ENCODE peak calls at places on chromosomes 13 and 19, in six cellular contexts. K is lower leg skin, S is AG09309, Q is HFF-Myc, I is uterus, U is PC-3. D is an unnamed sample.

GRCh38 chr19:18419699-18420460 is 682 bp downstream of the SSBP4 start:
- DNase-seq in K (no peak), S (no peak), Q (no peak), I (peak), U (peak), D (no peak)

GRCh38 chr13:111361046-111361872 is 40.8 kb downstream of the TEX29 start:
- DNase-seq in K (peak), S (no peak), Q (no peak), I (no peak), U (no peak), D (no peak)

GRCh38 chr19:17796013-17796837 is 1.3 kb downstream of the B3GNT3 start:
- DNase-seq in K (no peak), S (no peak), Q (no peak), I (no peak), U (peak), D (no peak)

GRCh38 chr19:13401388-13401787 is 104.9 kb downstream of the CACNA1A start:
- DNase-seq in K (no peak), S (no peak), Q (peak), I (no peak), U (peak), D (peak)

GRCh38 chr19:36528921-36529518 is 949 bp upstream of the ZNF260 start:
- DNase-seq in K (no peak), S (no peak), Q (no peak), I (no peak), U (no peak), D (no peak)

GRCh38 chr13:36870050-36870692 is 49.9 kb downstream of the SMAD9 start:
- DNase-seq in K (no peak), S (no peak), Q (no peak), I (no peak), U (peak), D (no peak)

GRCh38 chr19:5971714-5972354 is 6.1 kb downstream of the RANBP3 start:
- DNase-seq in K (no peak), S (no peak), Q (no peak), I (no peak), U (no peak), D (no peak)

GRCh38 chr13:39105110-39105509 is 66.9 kb downstream of the NHLRC3 start:
- DNase-seq in K (no peak), S (no peak), Q (no peak), I (no peak), U (no peak), D (peak)

GRCh38 chr13:57970404-57970803 is 338.9 kb downstream of the PCDH17 start:
- DNase-seq in K (no peak), S (no peak), Q (no peak), I (no peak), U (no peak), D (no peak)

GRCh38 chr13:110185696-110186095 is 121.3 kb downstream of the COL4A1 start:
- DNase-seq in K (no peak), S (peak), Q (no peak), I (no peak), U (no peak), D (peak)

GRCh38 chr13:59587971-59588716 is 575.6 kb downstream of the DIAPH3 start:
- DNase-seq in K (no peak), S (no peak), Q (no peak), I (no peak), U (no peak), D (no peak)

GRCh38 chr19:49631279-49631588 is 8.7 kb downstream of the RRAS start:
- DNase-seq in K (no peak), S (no peak), Q (no peak), I (no peak), U (no peak), D (no peak)

GRCh38 chr13:40772765-40773473 is 1.9 kb upstream of the MRPS31 start:
- DNase-seq in K (no peak), S (no peak), Q (no peak), I (no peak), U (no peak), D (no peak)

GRCh38 chr19:6677924-6678689 is 8.1 kb upstream of the TNFSF14 start:
- DNase-seq in K (no peak), S (no peak), Q (no peak), I (no peak), U (no peak), D (peak)

GRCh38 chr13:71395053-71395452 is 472.0 kb downstream of the DACH1 start:
- DNase-seq in K (no peak), S (no peak), Q (no peak), I (no peak), U (no peak), D (no peak)

GRCh38 chr19:32464279-32464678 is 58.7 kb downstream of the DPY19L3 start:
- DNase-seq in K (no peak), S (no peak), Q (no peak), I (no peak), U (peak), D (peak)
- TF ChIP-seq CTCF in K (no peak), S (peak), Q (peak), I (no peak), U (peak), D (peak)

DNA sequence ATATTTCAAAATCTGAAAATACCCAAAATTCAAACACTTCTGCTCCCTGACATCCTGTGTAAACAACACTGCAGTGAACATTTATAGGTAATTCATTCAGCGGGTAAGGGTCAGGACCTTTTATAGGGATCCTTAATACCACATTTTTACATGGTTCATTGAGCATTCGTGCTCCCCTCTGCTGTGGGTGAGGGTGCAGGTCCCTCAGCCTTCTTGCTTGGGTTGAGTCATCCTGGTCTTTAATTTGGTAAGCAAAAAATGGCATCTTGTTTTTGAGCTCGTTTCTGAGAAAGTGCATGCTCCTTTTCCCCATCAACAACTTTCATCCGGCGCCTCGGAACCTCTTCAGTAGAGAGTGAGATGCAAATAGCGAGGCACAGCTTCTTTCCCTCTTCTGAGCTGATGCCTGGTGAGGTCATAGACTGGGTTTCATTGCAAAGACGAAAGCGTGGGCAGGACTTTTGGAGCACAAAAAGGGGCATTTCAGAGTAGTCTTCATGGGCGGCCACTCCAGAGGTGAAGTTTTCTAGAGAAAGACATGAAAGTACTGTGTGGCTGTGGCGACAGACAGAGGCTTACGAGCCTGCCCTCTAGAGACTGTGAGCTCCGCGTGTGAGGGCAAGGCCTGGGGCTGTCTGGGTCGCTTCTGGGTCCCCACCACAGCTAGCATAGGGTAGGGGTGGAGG is 44.5 kb downstream of the BBC3 start:
- DNase-seq in K (no peak), S (no peak), Q (no peak), I (no peak), U (no peak), D (no peak)
- H3K4me3 ChIP-seq in K (no peak), S (no peak), Q (no peak), I (no peak), U (no peak), D (no peak)

DNA sequence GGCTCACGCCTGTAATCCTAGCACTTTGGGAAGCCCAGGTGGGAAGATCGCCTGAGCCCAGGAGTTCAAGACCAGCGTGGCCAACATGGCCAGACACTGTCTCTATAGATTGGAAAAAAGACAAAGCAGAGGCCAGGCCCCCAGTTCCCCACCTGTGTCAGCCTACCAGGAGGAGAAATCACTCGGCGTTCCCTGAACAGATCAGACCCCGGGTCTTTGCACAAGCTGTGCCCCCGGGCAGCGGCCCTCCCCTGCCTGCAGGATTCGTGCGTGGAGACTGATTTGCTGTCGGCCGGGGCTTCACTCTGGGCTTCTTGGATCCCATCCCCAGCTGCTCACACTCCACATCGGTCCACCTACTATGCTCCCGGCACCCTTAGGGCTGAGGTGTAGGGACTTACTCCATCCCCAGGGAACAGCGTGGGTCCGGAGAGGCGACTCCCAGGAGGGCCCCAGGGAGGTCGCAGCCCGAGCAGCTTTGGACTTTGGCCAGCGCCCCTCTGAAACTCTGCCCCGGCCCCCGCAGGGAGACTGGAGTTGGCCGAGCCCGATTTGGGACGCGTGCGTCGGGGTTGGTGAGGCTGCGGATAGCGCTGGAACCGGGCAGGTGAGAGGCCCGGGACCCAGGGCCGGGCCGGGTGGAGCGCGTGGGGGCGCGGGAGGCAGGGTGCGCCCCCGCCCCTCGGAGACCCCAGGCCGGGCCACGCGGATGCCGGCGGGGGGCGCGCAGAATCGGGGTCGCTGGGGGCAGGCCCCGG is 515 bp upstream of the EFNA2 start:
- DNase-seq in K (no peak), S (no peak), Q (no peak), I (no peak), U (no peak), D (no peak)
- TF ChIP-seq CTCF in K (no peak), S (no peak), Q (no peak), I (no peak), U (no peak), D (no peak)

DNA sequence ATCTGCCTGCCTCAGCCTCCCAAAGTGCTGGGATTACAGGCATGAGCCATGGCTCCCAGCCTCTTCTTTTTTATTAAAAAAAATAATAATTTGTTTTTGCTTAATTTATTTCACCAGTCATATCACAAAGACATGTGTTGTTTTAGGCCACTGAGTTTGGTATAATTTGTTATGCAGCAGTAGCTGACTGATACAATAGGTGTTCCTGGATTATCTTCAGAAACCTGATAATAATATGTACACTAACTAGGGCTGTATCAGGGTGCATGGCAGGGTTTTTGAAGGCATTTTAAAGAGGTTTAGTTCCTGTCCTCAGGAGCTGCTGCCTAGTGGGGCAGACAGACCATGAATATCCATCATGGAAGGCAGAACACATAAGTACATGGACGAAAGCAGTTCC is 9.5 kb upstream of the CSNK1G2 start:
- DNase-seq in K (no peak), S (no peak), Q (no peak), I (no peak), U (no peak), D (no peak)
- H3K4me3 ChIP-seq in K (no peak), S (no peak), Q (no peak), I (no peak), U (no peak), D (no peak)